ENCODE peak calls at places on chromosomes 5 and 9, in nine cellular contexts. X is mesenchymal stem cell, A is dorsolateral prefrontal cortex, H is left ventricle myocardium inferior, I is sigmoid colon, G is body of pancreas, V is adipocyte, U is heart left ventricle, Z is SJSA1. Q is an unnamed sample. For H3K27me3, the result is how much of the 10 kb centered on the place peaks cover.

GRCh38 chr5:126462239-126463014 is 39.2 kb downstream of the GRAMD2B start:
- DNase-seq in A (no peak), X (no peak), V (peak), U (no peak), G (no peak), H (no peak), I (no peak), Z (no peak), Q (no peak)

GRCh38 chr5:144484124-144484897 is 313.6 kb downstream of the KCTD16 start:
- DNase-seq in V (peak), U (no peak), G (no peak), Z (peak), X (peak), H (no peak), I (no peak), A (no peak), Q (no peak)

GRCh38 chr5:142753114-142753764 is 16.9 kb upstream of the ARHGAP26 start:
- DNase-seq in G (peak), H (peak), U (peak), A (peak), I (peak), V (peak), Z (peak), X (no peak), Q (no peak)

GRCh38 chr5:164475339-164475977 is 970.0 kb downstream of the MAT2B start:
- DNase-seq in H (no peak), A (no peak), I (no peak), U (no peak), X (peak), G (no peak), Z (peak), V (peak), Q (peak)

GRCh38 chr9:77554706-77555105 is 93.4 kb downstream of the GNA14 start:
- DNase-seq in V (peak), I (no peak), G (no peak), A (no peak), X (no peak), U (no peak), H (no peak), Z (no peak), Q (no peak)

GRCh38 chr5:74966151-74967050 is 86.0 kb downstream of the GCNT4 start:
- DNase-seq in G (no peak), V (no peak), I (no peak), A (no peak), H (no peak), U (no peak), X (no peak), Z (no peak), Q (no peak)

GRCh38 chr5:131423056-131423455 is 159.2 kb downstream of the CDC42SE2 start:
- DNase-seq in G (no peak), X (peak), U (no peak), H (no peak), V (peak), I (no peak), A (no peak), Z (peak), Q (peak)

GRCh38 chr9:72089461-72090130 is 29.2 kb upstream of the C9orf57 start:
- DNase-seq in U (no peak), Z (no peak), H (no peak), X (no peak), V (no peak), G (no peak), I (no peak), A (no peak), Q (no peak)

GRCh38 chr5:173581408-173582197 is 34.8 kb downstream of the BOD1 start:
- DNase-seq in H (no peak), V (peak), I (no peak), Z (no peak), U (no peak), X (peak), G (peak), A (no peak), Q (peak)

GRCh38 chr9:133959171-133959570 is 33.0 kb downstream of the VAV2 start:
- DNase-seq in I (no peak), A (no peak), G (no peak), H (no peak), V (no peak), Z (no peak), U (no peak), X (no peak), Q (no peak)

GRCh38 chr5:137036630-137037029 is 462.5 kb downstream of the SPOCK1 start:
- DNase-seq in Z (no peak), A (no peak), V (no peak), U (no peak), X (no peak), G (no peak), H (no peak), I (no peak), Q (peak)

GRCh38 chr9:17528859-17529258 is 50.0 kb upstream of the SH3GL2 start:
- DNase-seq in Z (no peak), H (no peak), U (no peak), G (no peak), I (no peak), X (peak), V (peak), A (no peak), Q (no peak)

GRCh38 chr9:88462191-88462590 is 72.8 kb upstream of the NXNL2 start:
- DNase-seq in H (no peak), A (no peak), U (no peak), Z (no peak), X (no peak), I (no peak), G (no peak), V (no peak), Q (no peak)

GRCh38 chr9:109442716-109443115 is 55.4 kb downstream of the PTPN3 start:
- DNase-seq in I (no peak), H (no peak), G (no peak), A (no peak), U (no peak), Z (no peak), X (no peak), V (no peak), Q (no peak)

DNA sequence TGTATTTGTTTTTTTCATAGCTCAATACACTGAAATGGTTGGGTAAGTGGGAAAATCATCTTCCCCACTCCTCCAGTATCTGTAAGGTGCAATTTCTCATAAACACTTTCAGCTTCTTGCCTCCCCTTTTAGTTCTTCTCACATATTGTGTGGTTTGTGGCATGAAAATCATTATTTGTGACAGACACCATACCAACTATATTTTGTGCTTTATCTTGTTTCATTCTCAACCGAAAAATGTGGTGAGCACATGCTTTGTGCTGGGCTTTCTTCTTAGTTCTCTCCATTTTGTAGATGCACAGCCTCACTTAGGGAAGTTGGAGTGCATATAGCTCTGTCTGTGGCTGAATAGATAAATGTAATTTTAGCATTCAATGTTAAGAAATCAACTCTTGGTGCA is 6.4 kb upstream of the ANXA2R start:
- DNase-seq in A (no peak), U (no peak), V (no peak), H (no peak), I (no peak), Z (no peak), G (no peak), X (no peak), Q (no peak)
- H3K27me3 ChIP-seq in A (under half), U (under half), V (under half), H (under half), I (under half), Z (under half), G (under half), X (under half), Q (under half)

DNA sequence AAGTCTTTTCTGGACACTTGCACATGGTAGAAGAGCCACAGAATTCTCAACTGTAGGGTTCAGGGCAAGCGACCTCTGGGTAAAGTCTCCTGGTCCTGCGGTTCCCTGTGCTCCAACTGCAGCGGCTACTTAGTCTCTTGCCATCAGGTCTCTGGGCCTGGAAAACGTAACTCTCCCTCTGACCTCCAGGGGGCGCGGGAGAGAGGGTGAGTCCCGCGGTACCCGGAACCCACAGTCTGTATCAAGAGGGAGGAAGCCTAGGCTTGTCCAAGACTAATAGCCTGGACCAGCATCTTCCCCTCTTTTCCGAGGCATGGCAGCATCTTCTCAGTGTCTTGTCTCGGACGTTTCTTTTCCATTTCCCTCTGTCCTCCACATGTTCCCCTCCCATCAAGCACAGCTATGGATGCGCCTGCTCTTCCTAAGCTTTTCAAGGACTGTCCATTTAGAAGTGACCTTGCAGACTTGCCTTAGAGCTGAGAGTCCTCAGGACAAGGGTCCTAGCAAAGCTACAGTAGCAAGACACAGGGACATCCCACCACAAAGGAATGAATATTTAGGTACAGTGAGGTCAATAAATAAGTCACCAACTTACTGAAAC is 59.3 kb downstream of the FSTL4 start:
- DNase-seq in X (peak), A (no peak), I (peak), U (no peak), Z (peak), V (peak), H (no peak), G (peak), Q (peak)
- H3K27me3 ChIP-seq in X (under half), A (under half), I (under half), U (under half), Z (under half), V (half or more), H (half or more), G (under half), Q (under half)

GRCh38 chr5:965604-966344 is 42.8 kb upstream of the NKD2 start:
- DNase-seq in V (no peak), A (no peak), Z (no peak), H (no peak), X (no peak), U (no peak), G (no peak), I (no peak), Q (peak)

GRCh38 chr5:966345-966710 is 42.3 kb upstream of the NKD2 start:
- DNase-seq in U (no peak), A (no peak), X (no peak), V (no peak), H (no peak), G (no peak), Z (no peak), I (no peak), Q (no peak)

GRCh38 chr5:969421-969839 is 39.2 kb upstream of the NKD2 start:
- DNase-seq in H (no peak), X (no peak), V (peak), A (peak), U (no peak), I (peak), G (no peak), Z (no peak), Q (no peak)

GRCh38 chr5:966941-967340 is 41.7 kb upstream of the NKD2 start:
- DNase-seq in X (no peak), I (no peak), V (no peak), U (no peak), G (no peak), H (no peak), A (no peak), Z (no peak), Q (no peak)

GRCh38 chr5:968953-969352 is 39.6 kb upstream of the NKD2 start:
- DNase-seq in V (no peak), Z (no peak), H (no peak), A (no peak), X (no peak), G (no peak), U (no peak), I (no peak), Q (no peak)
- H3K27me3 ChIP-seq in V (half or more), Z (half or more), H (half or more), A (under half), X (half or more), G (under half), U (under half), I (under half), Q (under half)

GRCh38 chr9:126218726-126219125 is 107.9 kb upstream of the MVB12B start:
- DNase-seq in G (no peak), A (no peak), I (no peak), U (no peak), H (no peak), X (no peak), Z (no peak), V (no peak), Q (no peak)

GRCh38 chr9:126219166-126219565 is 107.5 kb upstream of the MVB12B start:
- DNase-seq in U (no peak), X (no peak), A (no peak), V (no peak), H (no peak), I (no peak), Z (no peak), G (no peak), Q (no peak)

GRCh38 chr9:126219717-126220116 is 106.9 kb upstream of the MVB12B start:
- DNase-seq in I (no peak), G (no peak), A (no peak), Z (no peak), V (no peak), X (no peak), H (no peak), U (no peak), Q (peak)

GRCh38 chr9:126217121-126217520 is 109.5 kb upstream of the MVB12B start:
- DNase-seq in V (no peak), U (no peak), X (no peak), Z (no peak), H (no peak), A (no peak), I (no peak), G (no peak), Q (no peak)

GRCh38 chr9:126217797-126218196 is 108.8 kb upstream of the MVB12B start:
- DNase-seq in U (no peak), A (no peak), V (no peak), G (no peak), H (no peak), I (no peak), Z (no peak), X (no peak), Q (no peak)
- H3K27me3 ChIP-seq in U (under half), A (under half), V (under half), G (under half), H (half or more), I (under half), Z (under half), X (under half), Q (under half)

DNA sequence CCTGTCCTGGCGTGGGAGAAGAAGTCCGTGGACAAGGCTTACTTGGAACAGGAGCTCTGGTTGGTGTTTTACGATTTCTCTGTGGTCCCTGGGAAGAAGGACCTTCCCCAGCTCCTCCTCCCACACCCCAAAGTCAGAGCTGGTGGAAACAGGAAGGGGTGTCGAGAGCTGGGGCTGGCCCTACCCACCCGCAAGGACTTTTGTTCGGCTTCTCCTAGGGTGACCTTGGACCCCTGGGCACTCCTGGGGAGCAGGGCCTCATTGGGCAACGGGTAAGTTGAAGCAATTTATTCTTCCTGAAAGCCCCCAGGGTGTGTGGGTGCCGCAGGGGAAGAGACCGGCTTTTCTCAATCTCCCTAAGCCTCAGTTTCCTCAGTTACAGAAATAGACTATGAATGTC is 53.9 kb upstream of the ORM1 start:
- DNase-seq in H (no peak), U (no peak), G (no peak), I (no peak), X (no peak), A (no peak), V (no peak), Z (no peak), Q (no peak)
- H3K27me3 ChIP-seq in H (under half), U (under half), G (under half), I (under half), X (under half), A (under half), V (under half), Z (under half), Q (under half)

GRCh38 chr9:136194540-136194939 is 10.4 kb downstream of the LHX3 start:
- DNase-seq in U (no peak), V (no peak), A (no peak), Z (no peak), H (no peak), X (no peak), G (no peak), I (no peak), Q (peak)
- H3K27me3 ChIP-seq in U (half or more), V (half or more), A (half or more), Z (half or more), H (half or more), X (half or more), G (under half), I (half or more), Q (half or more)

DNA sequence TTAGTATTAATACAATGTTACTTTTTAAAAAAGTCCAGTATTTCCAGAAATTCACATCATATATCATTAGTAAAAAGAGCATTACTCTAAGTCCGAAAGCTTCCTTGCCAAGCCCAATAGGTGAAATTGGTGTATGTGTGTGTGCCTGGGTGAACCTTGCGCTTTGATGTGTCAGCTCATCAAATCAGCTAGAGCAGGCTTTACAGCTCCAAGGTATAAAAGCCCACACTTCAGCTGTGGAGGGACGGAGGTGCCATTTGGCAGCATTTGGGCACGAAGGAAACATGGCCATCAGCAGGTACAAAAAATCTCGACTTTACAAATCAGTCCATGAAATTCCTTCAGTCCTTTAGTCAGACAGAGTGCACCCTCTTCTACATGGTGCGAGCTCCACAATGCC is 76.5 kb upstream of the IL7R start:
- DNase-seq in U (no peak), G (no peak), V (no peak), Z (no peak), A (no peak), H (no peak), X (no peak), I (no peak), Q (no peak)
- H3K27me3 ChIP-seq in U (under half), G (under half), V (under half), Z (under half), A (under half), H (under half), X (under half), I (under half), Q (under half)

DNA sequence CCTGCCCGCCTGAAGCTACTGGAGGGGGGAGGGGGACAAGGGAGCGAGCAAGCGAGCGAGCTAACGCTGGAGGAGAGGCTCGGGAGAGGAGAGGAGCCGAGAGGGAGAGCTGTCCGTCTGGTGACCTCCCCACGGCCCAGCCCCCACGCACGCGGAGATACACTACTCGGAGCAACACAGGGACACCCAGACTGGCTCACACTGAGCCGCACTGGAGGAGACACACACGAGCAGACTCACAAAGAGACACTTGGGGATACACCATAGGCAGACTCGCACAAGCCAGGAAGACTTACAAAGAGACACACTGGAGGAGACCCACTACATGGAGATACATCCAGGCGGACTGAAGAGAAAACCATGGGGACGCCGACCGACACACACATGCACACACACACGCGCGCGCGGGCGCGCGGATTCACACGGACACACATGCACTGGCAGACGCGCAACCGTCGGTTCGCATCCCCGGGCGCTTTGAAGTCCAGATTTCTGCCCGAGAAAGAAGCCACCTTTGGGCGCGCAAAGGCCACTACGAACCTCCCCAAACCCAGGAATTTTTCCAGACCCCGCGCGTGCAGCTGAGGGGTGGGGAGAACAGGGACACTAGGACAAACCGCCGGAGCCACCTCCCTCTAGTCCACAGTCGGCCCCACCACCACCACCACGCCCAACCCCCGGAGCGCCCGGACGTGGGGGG is 703 bp downstream of the CNTFR start:
- DNase-seq in H (no peak), Z (no peak), I (no peak), X (no peak), V (peak), U (no peak), G (no peak), A (peak), Q (peak)
- H3K27me3 ChIP-seq in H (half or more), Z (under half), I (half or more), X (half or more), V (under half), U (under half), G (under half), A (under half), Q (half or more)

Q was measured in H7.